ENCODE peak calls at places on chromosomes 11 and 22, in four cellular contexts. R is WTC11; Z is CD4-positive, alpha-beta T cell; G is AG09309. F is an unnamed sample.

GRCh38 chr11:68584097-68584496 is 100.2 kb upstream of the GAL start:
- DNase-seq in R (peak), Z (peak), G (no peak), F (peak)

GRCh38 chr11:57477507-57478189 is 17.3 kb downstream of the RTN4RL2 start:
- DNase-seq in R (no peak), Z (no peak), G (no peak), F (no peak)

GRCh38 chr11:8605956-8606355 is 11.9 kb upstream of the STK33 start:
- DNase-seq in R (no peak), Z (no peak), G (no peak), F (no peak)

GRCh38 chr11:104523611-104524010 is 359.7 kb upstream of the PDGFD start:
- DNase-seq in R (no peak), Z (no peak), G (no peak), F (no peak)

GRCh38 chr11:33445761-33446161 is 188.6 kb downstream of the HIPK3 start:
- DNase-seq in R (no peak), Z (no peak), G (no peak), F (no peak)

GRCh38 chr11:914747-915493 is 4.3 kb upstream of the CHID1 start:
- DNase-seq in R (no peak), Z (no peak), G (no peak), F (no peak)

GRCh38 chr22:20652582-20652981 is 121.3 kb upstream of the SERPIND1 start:
- DNase-seq in R (no peak), Z (no peak), G (no peak), F (no peak)

GRCh38 chr11:19110290-19110689 is 6.7 kb upstream of the ZDHHC13 start:
- DNase-seq in R (no peak), Z (no peak), G (no peak), F (no peak)

GRCh38 chr11:114059984-114060401 is 482 bp downstream of the ZBTB16 start:
- DNase-seq in R (no peak), Z (no peak), G (no peak), F (peak)

GRCh38 chr22:48858121-48858520 is 969.6 kb downstream of the BRD1 start:
- DNase-seq in R (no peak), Z (no peak), G (no peak), F (no peak)

GRCh38 chr11:116343270-116343669 is 429.5 kb downstream of the BUD13 start:
- DNase-seq in R (no peak), Z (no peak), G (no peak), F (no peak)

GRCh38 chr11:71139516-71140205 is 112.7 kb downstream of the SHANK2 start:
- DNase-seq in R (no peak), Z (no peak), G (no peak), F (no peak)

GRCh38 chr22:30763815-30764686 is 69.4 kb downstream of the OSBP2 start:
- DNase-seq in R (peak), Z (peak), G (peak), F (peak)
- TF ChIP-seq CTCF in R (peak), Z (peak), G (peak), F (peak)

DNA sequence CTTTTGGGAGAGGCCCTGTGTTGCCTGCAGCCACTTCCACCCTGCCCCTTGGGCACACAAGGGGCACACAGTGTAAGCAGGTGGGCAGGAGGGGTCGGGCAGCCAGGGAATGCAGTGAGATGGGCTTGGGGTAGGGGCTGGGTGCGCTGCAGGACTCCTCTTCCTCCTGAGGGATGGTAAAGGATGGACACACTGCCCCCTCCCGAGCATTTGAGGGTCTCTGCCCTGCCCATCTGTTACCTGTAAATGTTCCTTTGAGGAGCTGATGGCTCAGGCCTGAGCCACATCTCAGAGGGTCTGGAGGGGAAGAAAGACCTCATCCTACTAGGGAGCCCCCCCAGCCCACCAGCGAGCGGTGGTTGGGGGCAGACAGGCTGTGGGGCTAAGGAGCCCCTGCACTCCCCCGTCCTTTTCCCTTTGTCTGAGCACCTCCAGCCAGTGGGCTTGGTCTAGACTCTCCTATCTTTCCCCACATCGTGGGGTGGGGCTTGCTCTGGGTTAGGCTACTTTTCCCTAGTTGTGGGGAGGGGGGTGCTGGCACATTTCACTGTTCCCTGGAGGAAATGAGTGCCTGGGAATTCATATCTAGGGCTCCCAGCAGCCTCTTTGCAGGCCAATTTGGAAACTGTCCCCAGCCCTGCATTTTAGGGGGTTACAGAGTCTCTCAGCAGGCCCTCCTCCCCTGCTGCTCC is 1.7 kb upstream of the TSSC4 start:
- DNase-seq in R (no peak), Z (no peak), G (no peak), F (no peak)
- TF ChIP-seq CTCF in R (no peak), Z (no peak), G (peak), F (no peak)

GRCh38 chr11:79932612-79933011 is 491.8 kb upstream of the TENM4 start:
- DNase-seq in R (no peak), Z (no peak), G (no peak), F (no peak)

GRCh38 chr11:79925570-79925969 is 484.7 kb upstream of the TENM4 start:
- DNase-seq in R (no peak), Z (no peak), G (no peak), F (no peak)

GRCh38 chr11:79922641-79923040 is 481.8 kb upstream of the TENM4 start:
- DNase-seq in R (no peak), Z (no peak), G (no peak), F (no peak)

GRCh38 chr11:79931692-79932091 is 490.9 kb upstream of the TENM4 start:
- DNase-seq in R (no peak), Z (no peak), G (no peak), F (no peak)

DNA sequence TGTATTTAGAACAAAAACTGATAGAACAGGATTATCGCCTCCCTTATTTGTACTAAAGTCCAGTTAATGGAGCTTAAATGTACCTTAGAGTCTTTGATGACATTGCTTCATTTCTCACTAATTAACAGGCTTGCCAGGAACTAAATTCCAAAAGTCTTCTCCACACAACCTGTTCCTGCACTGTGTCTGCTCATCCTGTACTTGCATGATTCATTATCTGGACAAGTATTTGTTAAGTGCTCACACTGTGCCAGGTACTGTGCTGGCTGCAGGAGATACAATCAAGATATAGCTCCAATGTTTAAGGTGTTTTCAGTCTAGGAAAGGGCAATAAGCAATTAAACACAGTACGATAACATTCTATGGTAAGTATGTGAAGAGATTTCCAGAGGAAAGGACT is 485.9 kb upstream of the TENM4 start:
- DNase-seq in R (no peak), Z (no peak), G (no peak), F (no peak)
- TF ChIP-seq CTCF in R (no peak), Z (no peak), G (no peak), F (no peak)

DNA sequence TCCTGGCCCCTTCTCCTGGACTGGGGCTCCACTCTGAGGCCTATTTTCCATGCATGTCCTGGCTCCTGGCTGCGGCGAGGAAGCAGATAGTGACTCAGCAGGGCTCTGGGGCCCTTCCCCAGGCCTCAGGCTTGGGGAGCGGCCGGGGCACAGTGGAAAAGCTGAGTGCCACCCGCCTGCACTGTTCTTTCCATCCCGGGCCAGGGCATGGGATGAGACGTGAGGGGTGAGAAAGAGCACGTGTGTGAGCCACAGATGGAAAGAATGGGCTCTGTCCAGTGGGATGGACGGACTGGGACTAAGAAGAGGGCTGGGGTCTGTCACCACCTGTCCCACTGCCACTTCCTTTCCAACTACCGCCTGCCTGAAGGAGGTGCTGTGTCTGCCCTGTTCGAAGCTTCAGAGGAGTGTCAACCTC is 12.8 kb downstream of the SLC37A2 start:
- DNase-seq in R (no peak), Z (no peak), G (no peak), F (peak)
- TF ChIP-seq CTCF in R (no peak), Z (no peak), G (no peak), F (no peak)

GRCh38 chr11:67262731-67263675 is 3.3 kb upstream of the GRK2 start:
- DNase-seq in R (peak), Z (peak), G (peak), F (peak)

GRCh38 chr11:67261942-67262681 is 4.2 kb upstream of the GRK2 start:
- DNase-seq in R (no peak), Z (no peak), G (no peak), F (no peak)

GRCh38 chr11:67260406-67260805 is 5.9 kb upstream of the GRK2 start:
- DNase-seq in R (no peak), Z (no peak), G (no peak), F (no peak)

GRCh38 chr11:67264260-67264659 is 2.0 kb upstream of the GRK2 start:
- DNase-seq in R (no peak), Z (no peak), G (no peak), F (no peak)

GRCh38 chr11:67261635-67261941 is 4.7 kb upstream of the GRK2 start:
- DNase-seq in R (no peak), Z (no peak), G (no peak), F (no peak)
- TF ChIP-seq CTCF in R (no peak), Z (no peak), G (peak), F (peak)

DNA sequence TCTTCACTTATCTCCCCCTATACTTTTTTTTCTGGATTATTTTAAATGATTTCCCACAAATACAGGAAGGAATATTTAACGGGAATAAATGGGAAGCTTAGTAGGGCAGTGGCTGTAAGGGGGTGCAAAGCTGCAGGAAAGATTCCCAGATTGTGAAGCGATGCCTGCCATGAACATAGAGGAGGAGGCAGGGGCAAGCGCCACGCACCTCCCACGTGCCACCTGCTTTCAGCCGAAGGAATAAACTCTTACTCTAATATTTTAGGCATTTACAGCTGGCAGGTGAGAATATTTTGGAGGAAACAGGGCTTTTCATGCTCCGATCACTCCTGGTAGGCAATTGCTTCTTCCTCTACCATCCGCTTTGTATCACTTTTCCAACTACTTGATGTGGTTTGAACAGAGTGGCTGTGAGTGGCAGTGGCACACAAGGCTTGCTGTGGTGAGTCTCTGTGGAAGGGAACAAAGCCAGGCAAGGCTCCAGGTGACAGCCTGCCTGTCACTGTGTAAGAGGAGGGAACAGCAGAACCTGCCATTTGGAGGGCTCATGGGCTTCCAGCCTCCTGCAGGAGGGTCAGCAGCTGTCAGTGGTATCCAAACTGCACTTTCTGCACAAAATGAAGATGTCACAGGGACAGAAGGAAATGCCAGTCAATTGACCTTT is 54.5 kb upstream of the PLET1 start:
- DNase-seq in R (no peak), Z (no peak), G (no peak), F (no peak)
- TF ChIP-seq CTCF in R (no peak), Z (no peak), G (no peak), F (no peak)

GRCh38 chr11:13009921-13010736 is 1.0 kb downstream of the RASSF10 start:
- DNase-seq in R (peak), Z (no peak), G (no peak), F (no peak)
- TF ChIP-seq CTCF in R (no peak), Z (no peak), G (no peak), F (no peak)

DNA sequence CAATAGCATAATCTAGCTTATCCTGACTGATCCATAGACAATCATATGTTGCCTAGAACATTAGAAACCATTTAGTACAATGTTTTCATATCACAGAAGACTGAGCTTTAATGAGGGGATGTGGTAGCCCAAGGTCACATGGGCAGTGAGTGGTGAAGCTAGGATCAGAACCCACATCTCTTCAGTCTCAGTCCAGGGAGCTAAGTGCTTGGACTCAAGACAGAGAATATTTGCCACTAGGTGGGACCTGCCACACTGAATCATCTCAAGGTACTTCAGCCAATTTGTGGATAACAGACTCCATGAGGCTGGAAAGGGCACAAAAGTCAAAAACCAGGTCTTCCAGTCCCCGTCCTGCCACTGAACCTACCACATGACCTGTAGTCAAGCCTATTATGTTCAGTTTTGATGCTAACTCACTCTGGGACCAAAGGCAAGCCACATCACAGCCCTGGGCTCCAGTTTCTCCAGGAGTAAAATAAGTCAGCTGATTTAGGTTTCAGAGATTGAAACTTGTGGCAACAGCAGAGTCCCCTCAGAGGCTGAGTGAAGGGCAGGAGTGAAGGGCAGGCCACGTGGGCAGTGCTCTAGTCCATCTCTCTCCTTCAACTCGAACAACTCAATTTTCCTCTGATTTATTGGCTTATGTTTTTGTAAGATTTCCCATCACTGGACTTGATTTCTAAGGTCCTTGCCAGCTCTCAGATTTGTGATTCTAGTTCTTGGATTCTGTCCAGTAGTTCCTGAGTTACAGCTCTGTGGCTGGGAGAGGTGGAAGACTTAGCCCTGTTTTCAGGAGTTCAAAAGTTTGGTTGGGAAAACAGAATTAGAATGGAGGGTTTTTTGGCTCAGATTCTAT is 84.6 kb upstream of the PHOX2A start:
- DNase-seq in R (no peak), Z (no peak), G (no peak), F (no peak)
- TF ChIP-seq CTCF in R (no peak), Z (no peak), G (no peak), F (peak)

DNA sequence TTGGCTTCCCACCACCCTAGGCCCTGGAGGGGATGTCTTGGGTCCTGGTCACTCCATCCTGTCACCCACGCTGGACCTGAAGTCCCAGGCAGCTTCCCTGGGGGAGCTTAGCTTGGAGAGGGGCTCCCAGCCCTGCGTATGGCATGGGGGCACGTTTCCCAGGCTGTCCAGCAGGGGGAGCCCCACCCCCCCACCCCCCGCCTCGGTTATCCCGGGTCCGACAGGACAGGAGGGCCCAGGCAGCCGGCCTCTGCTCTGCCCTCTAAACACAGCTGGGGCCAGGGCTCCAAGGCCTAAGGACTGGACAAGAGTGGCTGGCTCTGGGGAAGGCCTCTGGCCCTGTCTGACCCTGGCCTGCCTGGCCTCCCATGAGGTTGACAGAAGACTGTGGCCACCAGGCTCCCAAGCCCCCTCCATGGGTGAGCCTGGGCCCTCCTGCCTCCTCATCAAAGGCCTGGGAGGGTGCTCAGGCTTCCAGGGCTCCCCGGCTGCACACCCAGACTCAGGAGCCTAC is 104.8 kb downstream of the NECTIN1 start:
- DNase-seq in R (no peak), Z (no peak), G (no peak), F (no peak)
- TF ChIP-seq CTCF in R (peak), Z (peak), G (peak), F (peak)

DNA sequence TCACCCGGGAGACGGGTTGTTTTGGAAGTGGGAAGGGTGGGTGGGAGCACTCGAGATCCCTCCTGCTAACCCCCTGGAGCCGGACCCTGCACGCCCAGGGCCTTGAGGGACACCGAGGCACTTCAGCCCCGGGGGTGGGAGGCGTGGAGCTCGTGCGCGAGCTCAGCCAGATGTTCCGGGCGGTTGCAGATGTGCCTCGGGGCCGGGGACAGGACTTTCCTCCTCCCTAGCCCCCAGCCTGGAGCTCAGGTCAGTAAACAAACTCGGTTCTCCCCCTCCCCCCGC is 3.3 kb upstream of the WNT11 start:
- DNase-seq in R (no peak), Z (no peak), G (no peak), F (no peak)
- TF ChIP-seq CTCF in R (no peak), Z (no peak), G (no peak), F (no peak)

F was measured in MCF 10A.